ENCODE peak calls at places on chromosomes 6 and 20, in six cellular contexts. H is stimulated activated CD4-positive, alpha-beta T cell treated with anti-CD3 and anti-CD28 coated beads, Interleukin-1b, Interleukin-23, amount 100 ng/mL, for 1 hour; K is activated CD4-positive, alpha-beta T cell treated with anti-CD3 and anti-CD28 coated beads, Interleukin-2, amount 50 U/mL, for 1 hour; D is DMS153; Z is RWPE1; F is cerebellum. A is an unnamed sample.

GRCh38 chr20:13022401-13023170 is 13.8 kb downstream of the SPTLC3 start:
- DNase-seq in H (no peak), D (no peak), Z (no peak), K (no peak), F (no peak), A (no peak)

GRCh38 chr6:15996030-15996429 is 132.9 kb upstream of the MYLIP start:
- DNase-seq in Z (no peak), D (no peak), F (no peak), K (no peak), H (no peak), A (no peak)

GRCh38 chr20:33846291-33846916 is 35.3 kb downstream of the CHMP4B start:
- DNase-seq in F (peak), D (no peak), Z (no peak), K (no peak), H (no peak), A (no peak)

GRCh38 chr6:91822581-91822980 is 1235.7 kb upstream of the MAP3K7 start:
- DNase-seq in K (no peak), Z (no peak), H (no peak), F (no peak), D (no peak), A (no peak)

GRCh38 chr6:57222684-57223077 is 574 bp upstream of the RAB23 start:
- DNase-seq in Z (no peak), D (no peak), F (no peak), K (no peak), H (no peak), A (no peak)

GRCh38 chr20:1267161-1267560 is 1.1 kb downstream of the SNPH start:
- DNase-seq in D (no peak), F (peak), H (no peak), K (no peak), Z (no peak), A (no peak)

GRCh38 chr6:151285121-151285520 is 45.4 kb downstream of the AKAP12 start:
- DNase-seq in H (no peak), D (no peak), F (no peak), K (no peak), Z (no peak), A (no peak)

GRCh38 chr20:51696304-51697118 is 71.7 kb downstream of the ATP9A start:
- DNase-seq in D (peak), F (no peak), H (no peak), Z (peak), K (no peak), A (no peak)

GRCh38 chr6:10532392-10532791 is 11.2 kb downstream of the GCNT2 start:
- DNase-seq in Z (no peak), H (no peak), F (no peak), K (no peak), D (no peak), A (no peak)

GRCh38 chr6:111972714-111973678 is 80.9 kb upstream of the CCN6 start:
- DNase-seq in K (peak), D (no peak), Z (peak), H (peak), F (no peak), A (no peak)

GRCh38 chr6:47144306-47144705 is 102.2 kb upstream of the ADGRF1 start:
- DNase-seq in D (no peak), H (no peak), Z (no peak), F (no peak), K (no peak), A (no peak)

GRCh38 chr20:25341716-25342680 is 48.6 kb downstream of the ABHD12 start:
- DNase-seq in F (no peak), Z (peak), D (peak), K (no peak), H (no peak), A (no peak)

GRCh38 chr6:16108996-16109658 is 19.8 kb upstream of the MYLIP start:
- DNase-seq in K (no peak), F (no peak), D (no peak), Z (no peak), H (no peak), A (peak)

GRCh38 chr6:43798688-43799444 is 28.9 kb downstream of the VEGFA start:
- DNase-seq in K (no peak), D (peak), Z (peak), F (peak), H (no peak), A (peak)

GRCh38 chr6:35496036-35496850 is 636 bp downstream of the TEAD3 start:
- DNase-seq in H (no peak), Z (peak), K (no peak), F (no peak), D (no peak), A (no peak)

GRCh38 chr6:56385981-56386593 is 138.7 kb upstream of the COL21A1 start:
- DNase-seq in K (no peak), H (no peak), Z (no peak), D (no peak), F (no peak), A (no peak)

GRCh38 chr6:6277418-6277817 is 43.0 kb downstream of the F13A1 start:
- DNase-seq in K (no peak), D (no peak), Z (peak), H (no peak), F (no peak), A (no peak)

GRCh38 chr6:113980937-113981554 is 10.1 kb upstream of the HDAC2 start:
- DNase-seq in D (no peak), Z (peak), F (peak), K (no peak), H (no peak), A (no peak)

A was measured in lower lobe of right lung.